ENCODE peak calls at places on chromosomes 16 and 17, in eight cellular contexts. C, A, X, K, Q, H, F and Y are unnamed samples.

GRCh38 chr17:49971848-49972485 is 3.0 kb downstream of the DLX4 start:
- DNase-seq in C (no peak), A (no peak), X (no peak), K (no peak), Q (no peak), H (no peak), F (no peak), Y (peak; percentile 50)

GRCh38 chr16:57938936-57939871 is 31.7 kb downstream of the CNGB1 start:
- DNase-seq in C (peak; percentile 2), A (no peak), X (no peak), K (no peak), Q (peak; percentile 11), H (peak; percentile 84), F (no peak), Y (peak; percentile 83)

GRCh38 chr17:38547439-38547838 is 58.3 kb downstream of the SRCIN1 start:
- DNase-seq in C (no peak), A (no peak), X (no peak), K (no peak), Q (no peak), H (no peak), F (no peak), Y (no peak)

GRCh38 chr17:40568074-40568836 is 3.0 kb upstream of the CCR7 start:
- DNase-seq in C (no peak), A (no peak), X (no peak), K (no peak), Q (no peak), H (no peak), F (no peak), Y (no peak)

GRCh38 chr16:3049921-3050481 is 3.6 kb downstream of the MMP25 start:
- DNase-seq in C (no peak), A (no peak), X (no peak), K (no peak), Q (no peak), H (no peak), F (no peak), Y (no peak)

GRCh38 chr17:27321372-27321771 is 27.5 kb downstream of the WSB1 start:
- DNase-seq in C (no peak), A (no peak), X (no peak), K (no peak), Q (no peak), H (no peak), F (no peak), Y (no peak)

GRCh38 chr17:29393451-29393850 is 3.3 kb downstream of the TAOK1 start:
- DNase-seq in C (no peak), A (no peak), X (no peak), K (no peak), Q (no peak), H (no peak), F (no peak), Y (no peak)

GRCh38 chr17:53896047-53896446 is 73.3 kb downstream of the KIF2B start:
- DNase-seq in C (no peak), A (no peak), X (no peak), K (no peak), Q (no peak), H (no peak), F (no peak), Y (no peak)

GRCh38 chr17:50213026-50214015 is 11.9 kb upstream of the COL1A1 start:
- DNase-seq in C (no peak), A (no peak), X (no peak), K (peak; percentile 10), Q (no peak), H (no peak), F (no peak), Y (no peak)

GRCh38 chr17:15910791-15911190 is 34.1 kb upstream of the ADORA2B start:
- DNase-seq in C (no peak), A (no peak), X (no peak), K (no peak), Q (no peak), H (no peak), F (no peak), Y (no peak)

GRCh38 chr17:62778990-62779681 is 29.0 kb downstream of the MARCHF10 start:
- DNase-seq in C (peak; percentile 64), A (no peak), X (peak; percentile 96), K (no peak), Q (no peak), H (no peak), F (no peak), Y (peak; percentile 78)

GRCh38 chr17:14225153-14226004 is 11.3 kb downstream of the CDRT15 start:
- DNase-seq in C (no peak), A (no peak), X (no peak), K (no peak), Q (no peak), H (no peak), F (no peak), Y (no peak)

GRCh38 chr17:68576811-68577551 is 24.2 kb downstream of the FAM20A start:
- DNase-seq in C (no peak), A (no peak), X (no peak), K (no peak), Q (no peak), H (no peak), F (no peak), Y (no peak)

GRCh38 chr17:83179378-83179777 is 100.0 kb downstream of the METRNL start:
- DNase-seq in C (no peak), A (no peak), X (peak; percentile 37), K (no peak), Q (no peak), H (peak; percentile 69), F (no peak), Y (no peak)

GRCh38 chr17:40063034-40063765 is 435 bp downstream of the THRA start:
- DNase-seq in C (peak; percentile 74), A (no peak), X (peak; percentile 67), K (no peak), Q (no peak), H (peak; percentile 83), F (peak; percentile 32), Y (peak; percentile 85)

GRCh38 chr17:80737106-80738019 is 192.7 kb downstream of the RPTOR start:
- DNase-seq in C (no peak), A (no peak), X (no peak), K (no peak), Q (no peak), H (no peak), F (no peak), Y (peak; percentile 66)

GRCh38 chr16:4373909-4374742 is 2.5 kb downstream of the VASN start:
- DNase-seq in C (peak; percentile 40), A (no peak), X (no peak), K (no peak), Q (peak; percentile 17), H (peak; percentile 93), F (no peak), Y (peak; percentile 79)

GRCh38 chr16:89246383-89246902 is 28.9 kb downstream of the ZNF778 start:
- DNase-seq in C (no peak), A (no peak), X (no peak), K (no peak), Q (no peak), H (no peak), F (no peak), Y (peak; percentile 69)

GRCh38 chr16:4682616-4683254 is 10.6 kb upstream of the NUDT16L1 start:
- DNase-seq in C (peak; percentile 33), A (no peak), X (no peak), K (no peak), Q (peak; percentile 72), H (no peak), F (no peak), Y (peak; percentile 76)

GRCh38 chr17:43945074-43945824 is 3.0 kb upstream of the PPY start:
- DNase-seq in C (no peak), A (no peak), X (no peak), K (no peak), Q (no peak), H (no peak), F (no peak), Y (no peak)

GRCh38 chr17:14015286-14015685 is 54.0 kb upstream of the COX10 start:
- DNase-seq in C (no peak), A (no peak), X (no peak), K (no peak), Q (no peak), H (no peak), F (no peak), Y (no peak)

GRCh38 chr17:18257747-18258355 is 687 bp downstream of the FLII start:
- DNase-seq in C (peak; percentile 77), A (peak; percentile 33), X (no peak), K (peak; percentile 27), Q (peak; percentile 66), H (peak; percentile 95), F (peak; percentile 35), Y (peak; percentile 87)

GRCh38 chr16:24723663-24724062 is 5.8 kb upstream of the TNRC6A start:
- DNase-seq in C (no peak), A (no peak), X (no peak), K (no peak), Q (no peak), H (no peak), F (no peak), Y (no peak)

GRCh38 chr17:47895254-47895855 is 681 bp upstream of the SP2 start:
- DNase-seq in C (no peak), A (no peak), X (peak; percentile 36), K (no peak), Q (peak; percentile 33), H (no peak), F (no peak), Y (peak; percentile 67)

GRCh38 chr17:48025040-48025903 is 12.3 kb downstream of the COPZ2 start:
- DNase-seq in C (peak; percentile 96), A (peak; percentile 94), X (peak; percentile 99), K (peak; percentile 96), Q (peak; percentile 98), H (peak; percentile 99), F (peak; percentile 95), Y (peak; percentile 100)

GRCh38 chr17:27315796-27316465 is 22.0 kb downstream of the WSB1 start:
- DNase-seq in C (no peak), A (no peak), X (no peak), K (no peak), Q (no peak), H (no peak), F (no peak), Y (no peak)

GRCh38 chr17:28871056-28871579 is 16.3 kb downstream of the ERAL1 start:
- DNase-seq in C (no peak), A (no peak), X (no peak), K (no peak), Q (no peak), H (no peak), F (peak; percentile 56), Y (no peak)

GRCh38 chr17:59178266-59178665 is 22.7 kb downstream of the PRR11 start:
- DNase-seq in C (no peak), A (no peak), X (no peak), K (no peak), Q (no peak), H (no peak), F (no peak), Y (no peak)

GRCh38 chr17:43568506-43569082 is 22.5 kb upstream of the ETV4 start:
- DNase-seq in C (no peak), A (no peak), X (no peak), K (no peak), Q (no peak), H (no peak), F (no peak), Y (no peak)